ENCODE peak calls at places on chromosomes 1 and 21, in ten cellular contexts. H, J, T, R, V, W, Q, N, E and G are unnamed samples.

GRCh38 chr1:161487483-161487827 is 17.8 kb upstream of the FCGR2A start:
- DNase-seq in H (peak), J (peak), T (peak), R (peak), V (peak), W (peak), Q (peak), N (no peak), E (peak), G (no peak)

GRCh38 chr1:26278303-26278702 is 1.6 kb upstream of the SH3BGRL3 start:
- DNase-seq in H (peak), J (peak), T (peak), R (peak), V (peak), W (peak), Q (peak), N (peak), E (peak), G (no peak)

GRCh38 chr1:243933495-243933894 is 83.5 kb upstream of the AKT3 start:
- DNase-seq in H (no peak), J (no peak), T (no peak), R (no peak), V (no peak), W (no peak), Q (no peak), N (no peak), E (no peak), G (no peak)

GRCh38 chr1:21828506-21829210 is 16.6 kb downstream of the LDLRAD2 start:
- DNase-seq in H (no peak), J (no peak), T (no peak), R (no peak), V (no peak), W (no peak), Q (no peak), N (no peak), E (no peak), G (no peak)

GRCh38 chr1:211734791-211735190 is 59.4 kb upstream of the NEK2 start:
- DNase-seq in H (peak), J (no peak), T (no peak), R (no peak), V (no peak), W (no peak), Q (peak), N (no peak), E (no peak), G (no peak)

GRCh38 chr1:20499718-20500117 is 8.2 kb downstream of the MUL1 start:
- DNase-seq in H (no peak), J (no peak), T (no peak), R (no peak), V (no peak), W (no peak), Q (no peak), N (no peak), E (no peak), G (no peak)

GRCh38 chr1:16032388-16033100 is 10.7 kb downstream of the CLCNKA start:
- DNase-seq in H (peak), J (peak), T (peak), R (peak), V (peak), W (peak), Q (peak), N (peak), E (peak), G (peak)

GRCh38 chr1:153490272-153491051 is 30.0 kb upstream of the S100A7 start:
- DNase-seq in H (peak), J (peak), T (peak), R (peak), V (peak), W (peak), Q (no peak), N (peak), E (peak), G (peak)

GRCh38 chr1:175530167-175530566 is 213.2 kb downstream of the TNR start:
- DNase-seq in H (no peak), J (no peak), T (no peak), R (no peak), V (no peak), W (no peak), Q (no peak), N (no peak), E (no peak), G (no peak)

GRCh38 chr1:85200870-85201339 is at the start of gene SYDE2:
- DNase-seq in H (peak), J (peak), T (peak), R (peak), V (peak), W (peak), Q (peak), N (peak), E (peak), G (peak)

GRCh38 chr1:219372916-219373615 is 199.4 kb downstream of the LYPLAL1 start:
- DNase-seq in H (no peak), J (no peak), T (no peak), R (no peak), V (no peak), W (no peak), Q (no peak), N (no peak), E (no peak), G (no peak)

GRCh38 chr21:30243691-30244090 is 27.8 kb upstream of the CLDN8 start:
- DNase-seq in H (no peak), J (no peak), T (no peak), R (no peak), V (no peak), W (no peak), Q (no peak), N (no peak), E (no peak), G (no peak)
- TF ChIP-seq CTCF in H (no peak), J (no peak), T (no peak), R (no peak), V (no peak), W (no peak), Q (no peak), N (no peak), E (no peak), G (no peak)

GRCh38 chr1:109918671-109919070 is 8.0 kb downstream of the CSF1 start:
- DNase-seq in H (no peak), J (no peak), T (no peak), R (no peak), V (no peak), W (no peak), Q (peak), N (no peak), E (no peak), G (no peak)

GRCh38 chr1:109917429-109918076 is 6.9 kb downstream of the CSF1 start:
- DNase-seq in H (no peak), J (no peak), T (no peak), R (no peak), V (peak), W (no peak), Q (peak), N (no peak), E (no peak), G (no peak)

GRCh38 chr1:109914587-109915240 is 4.1 kb downstream of the CSF1 start:
- DNase-seq in H (no peak), J (no peak), T (peak), R (peak), V (peak), W (no peak), Q (no peak), N (no peak), E (peak), G (peak)

GRCh38 chr1:109919271-109919670 is 8.6 kb downstream of the CSF1 start:
- DNase-seq in H (no peak), J (no peak), T (no peak), R (no peak), V (no peak), W (no peak), Q (peak), N (no peak), E (no peak), G (no peak)

GRCh38 chr1:109918077-109918606 is 7.5 kb downstream of the CSF1 start:
- DNase-seq in H (no peak), J (no peak), T (no peak), R (no peak), V (no peak), W (no peak), Q (peak), N (no peak), E (no peak), G (no peak)
- TF ChIP-seq CTCF in H (no peak), J (no peak), T (no peak), R (no peak), V (no peak), W (no peak), Q (no peak), N (no peak), E (peak), G (no peak)

GRCh38 chr1:225877570-225877969 is 4.6 kb downstream of the TMEM63A start:
- DNase-seq in H (peak), J (peak), T (peak), R (peak), V (peak), W (peak), Q (no peak), N (peak), E (peak), G (peak)
- TF ChIP-seq CTCF in H (peak), J (peak), T (no peak), R (peak), V (peak), W (peak), Q (peak), N (peak), E (peak), G (peak)

DNA sequence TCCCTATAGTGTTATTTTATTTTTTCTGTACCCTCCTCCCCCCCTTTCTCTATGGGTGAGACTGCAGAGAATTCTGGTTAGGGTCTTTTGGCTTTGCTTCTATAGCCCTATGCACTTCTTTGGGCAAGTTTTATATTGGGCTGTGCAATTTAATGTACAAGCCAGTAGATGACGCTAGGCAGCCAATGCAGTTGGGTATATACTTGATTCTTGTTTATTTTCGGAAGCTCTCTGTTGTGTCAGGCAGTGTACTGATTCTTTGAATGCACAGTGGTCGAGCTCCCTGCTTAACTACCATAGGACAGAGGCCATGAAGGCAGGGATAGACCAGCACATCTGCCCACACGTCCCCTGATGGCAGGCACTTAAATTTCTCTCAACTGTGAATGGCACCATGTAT is 34.1 kb upstream of the GPR52 start:
- DNase-seq in H (no peak), J (no peak), T (no peak), R (no peak), V (no peak), W (no peak), Q (no peak), N (no peak), E (no peak), G (no peak)
- TF ChIP-seq CTCF in H (no peak), J (peak), T (no peak), R (peak), V (peak), W (no peak), Q (no peak), N (no peak), E (peak), G (no peak)

DNA sequence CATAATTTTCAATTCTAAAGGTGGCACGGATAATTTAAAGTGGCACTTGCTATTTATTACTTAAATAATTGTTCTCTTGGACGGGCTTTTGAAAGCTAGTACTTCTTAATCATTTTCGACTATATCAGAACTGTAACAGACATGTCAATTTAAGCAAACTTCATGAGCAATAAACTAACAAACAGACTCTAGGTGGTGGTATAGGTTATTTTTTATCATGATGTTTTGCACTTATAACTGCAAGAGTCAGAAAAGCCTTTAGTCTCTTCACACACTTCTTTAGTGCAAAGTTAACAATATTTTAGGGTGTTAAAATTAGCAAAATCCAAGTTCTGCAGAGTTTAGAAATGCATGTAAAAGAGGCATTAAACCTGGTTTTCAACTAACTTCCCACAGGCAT is 2.2 kb downstream of the NRIP1 start:
- DNase-seq in H (no peak), J (peak), T (no peak), R (no peak), V (no peak), W (no peak), Q (no peak), N (no peak), E (peak), G (no peak)
- TF ChIP-seq CTCF in H (peak), J (no peak), T (no peak), R (no peak), V (no peak), W (no peak), Q (peak), N (peak), E (peak), G (no peak)

DNA sequence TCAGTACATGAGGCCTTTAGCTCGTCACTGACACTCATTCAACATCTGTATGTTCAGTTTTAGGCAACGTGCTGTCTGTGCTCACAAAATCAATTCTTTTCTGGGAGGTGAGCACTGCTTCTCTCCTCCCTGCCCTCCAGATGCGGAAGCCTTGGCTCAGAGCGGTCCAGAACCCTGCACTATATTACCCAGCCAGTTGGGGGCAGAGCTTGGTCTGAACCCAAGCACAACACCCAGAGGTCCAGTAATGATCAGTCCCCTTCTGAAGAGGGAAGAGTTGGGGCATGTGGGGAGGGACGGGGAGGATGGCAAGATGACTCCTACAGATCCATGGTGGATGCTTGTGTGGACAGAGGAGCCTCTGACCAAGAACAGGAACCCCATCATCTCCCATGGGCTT is 5.6 kb upstream of the DSCAM start:
- DNase-seq in H (no peak), J (no peak), T (no peak), R (no peak), V (no peak), W (no peak), Q (no peak), N (no peak), E (no peak), G (no peak)
- TF ChIP-seq CTCF in H (no peak), J (no peak), T (no peak), R (no peak), V (no peak), W (no peak), Q (no peak), N (no peak), E (peak), G (no peak)

GRCh38 chr21:35940074-35940927 is 120.0 kb downstream of the SETD4 start:
- DNase-seq in H (peak), J (peak), T (peak), R (peak), V (peak), W (peak), Q (peak), N (peak), E (peak), G (peak)
- TF ChIP-seq CTCF in H (peak), J (peak), T (no peak), R (peak), V (peak), W (peak), Q (peak), N (peak), E (peak), G (peak)